ENCODE peak calls at places on chromosomes 11 and 22, in nine cellular contexts. A, I, C, W, U, X, D, N and F are unnamed samples.

GRCh38 chr11:64858467-64859401 is 14.3 kb upstream of the CDC42BPG start:
- DNase-seq in A (no peak), I (no peak), C (no peak), W (no peak), U (no peak), X (no peak), D (peak), N (no peak), F (no peak)

GRCh38 chr11:75313457-75314272 is 37.8 kb downstream of the ARRB1 start:
- DNase-seq in A (no peak), I (peak), C (peak), W (peak), U (peak), X (no peak), D (no peak), N (no peak), F (no peak)

GRCh38 chr22:29917052-29917902 is 34.3 kb downstream of the MTMR3 start:
- DNase-seq in A (no peak), I (no peak), C (peak), W (peak), U (peak), X (no peak), D (no peak), N (no peak), F (no peak)

GRCh38 chr11:59551651-59552521 is 40.5 kb downstream of the OR4D9 start:
- DNase-seq in A (no peak), I (no peak), C (peak), W (peak), U (peak), X (no peak), D (no peak), N (no peak), F (peak)

GRCh38 chr22:25039255-25039654 is 86.7 kb downstream of the KIAA1671 start:
- DNase-seq in A (no peak), I (no peak), C (no peak), W (no peak), U (no peak), X (no peak), D (no peak), N (no peak), F (no peak)

GRCh38 chr22:36398602-36399472 is 11.1 kb upstream of the MYH9 start:
- DNase-seq in A (no peak), I (no peak), C (no peak), W (no peak), U (no peak), X (no peak), D (peak), N (no peak), F (no peak)

GRCh38 chr22:50683086-50683993 is 10.7 kb downstream of the SHANK3 start:
- DNase-seq in A (no peak), I (no peak), C (no peak), W (no peak), U (no peak), X (no peak), D (peak), N (peak), F (no peak)

GRCh38 chr22:30227438-30228228 is 18.9 kb downstream of the LIF start:
- DNase-seq in A (no peak), I (no peak), C (no peak), W (no peak), U (no peak), X (no peak), D (no peak), N (no peak), F (peak)

GRCh38 chr11:12057299-12057980 is 49.0 kb upstream of the DKK3 start:
- DNase-seq in A (no peak), I (no peak), C (no peak), W (no peak), U (no peak), X (no peak), D (peak), N (no peak), F (no peak)

GRCh38 chr11:61963282-61964057 is 4.0 kb downstream of the FTH1 start:
- DNase-seq in A (peak), I (no peak), C (peak), W (no peak), U (peak), X (no peak), D (peak), N (no peak), F (peak)
- TF ChIP-seq POLR2A in A (no peak), I (no peak), C (peak), W (no peak), U (no peak), X (peak), D (no peak), N (peak), F (peak)

GRCh38 chr11:70202898-70203748 is at the start of gene FADD:
- DNase-seq in A (peak), I (peak), C (peak), W (peak), U (peak), X (peak), D (peak), N (peak), F (peak)
- TF ChIP-seq POLR2A in A (no peak), I (peak), C (no peak), W (peak), U (peak), X (peak), D (peak), N (peak), F (peak)

GRCh38 chr11:68040121-68040956 is 1.5 kb downstream of the TCIRG1 start:
- DNase-seq in A (peak), I (peak), C (peak), W (peak), U (peak), X (peak), D (peak), N (peak), F (peak)
- TF ChIP-seq POLR2A in A (no peak), I (peak), C (peak), W (peak), U (peak), X (no peak), D (no peak), N (no peak), F (no peak)

DNA sequence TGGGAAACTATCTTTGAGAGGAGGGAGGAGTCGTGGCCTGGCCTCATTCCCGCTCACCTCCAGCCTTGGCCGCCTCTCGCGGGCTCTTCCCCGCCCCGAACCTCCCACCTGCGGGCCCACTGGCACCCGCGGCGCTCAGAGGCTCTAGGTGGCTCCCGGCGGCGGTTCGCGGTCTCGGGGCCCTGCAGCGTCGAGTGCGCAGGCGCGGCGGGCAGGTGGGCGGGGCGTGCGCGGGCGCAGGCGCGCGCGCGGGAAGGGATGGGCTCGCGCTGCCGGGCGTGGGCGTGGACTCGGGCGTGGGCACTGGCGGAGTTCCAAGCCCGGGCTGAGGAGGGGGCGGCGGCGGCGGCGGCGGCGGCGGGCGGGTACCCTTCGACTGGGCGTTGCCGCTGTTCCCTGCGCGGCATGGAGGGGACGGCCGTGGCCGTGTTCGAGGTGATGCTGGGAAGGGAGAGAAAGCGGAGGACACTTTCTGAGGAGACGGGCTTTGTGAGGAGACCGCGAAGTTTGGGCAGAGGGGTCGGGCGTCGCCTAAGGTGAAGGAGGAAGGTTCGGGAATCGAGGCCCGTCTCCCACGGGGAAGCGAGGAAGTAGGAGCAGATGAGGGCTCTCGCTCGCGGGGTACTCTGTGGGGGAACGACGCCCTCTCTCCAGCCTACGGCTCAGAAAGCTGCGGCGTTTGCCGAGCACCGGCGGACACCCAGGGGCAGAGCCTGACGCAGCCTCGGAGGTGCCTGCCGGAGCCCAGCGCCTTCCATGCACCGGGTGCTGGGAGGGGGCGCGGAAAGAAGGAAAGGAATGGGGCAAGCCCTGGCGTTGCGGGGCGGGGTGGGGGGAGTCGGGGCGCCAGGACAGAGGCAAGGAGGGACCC is 15.7 kb upstream of the SPTBN2 start:
- DNase-seq in A (peak), I (peak), C (peak), W (peak), U (peak), X (peak), D (peak), N (peak), F (peak)
- TF ChIP-seq POLR2A in A (no peak), I (peak), C (peak), W (no peak), U (peak), X (peak), D (peak), N (peak), F (peak)

GRCh38 chr11:128470081-128470480 is 117.3 kb downstream of the ETS1 start:
- DNase-seq in A (no peak), I (no peak), C (no peak), W (no peak), U (no peak), X (no peak), D (no peak), N (no peak), F (no peak)

GRCh38 chr11:128471138-128471661 is 116.2 kb downstream of the ETS1 start:
- DNase-seq in A (no peak), I (no peak), C (no peak), W (peak), U (no peak), X (no peak), D (peak), N (no peak), F (no peak)

GRCh38 chr11:128474036-128474874 is 113.1 kb downstream of the ETS1 start:
- DNase-seq in A (no peak), I (no peak), C (no peak), W (no peak), U (no peak), X (no peak), D (no peak), N (no peak), F (no peak)

GRCh38 chr11:128473631-128474030 is 113.7 kb downstream of the ETS1 start:
- DNase-seq in A (no peak), I (no peak), C (no peak), W (no peak), U (no peak), X (no peak), D (peak), N (no peak), F (no peak)

GRCh38 chr11:128472128-128473110 is 114.9 kb downstream of the ETS1 start:
- DNase-seq in A (no peak), I (no peak), C (peak), W (no peak), U (no peak), X (no peak), D (no peak), N (no peak), F (no peak)
- TF ChIP-seq POLR2A in A (no peak), I (no peak), C (no peak), W (no peak), U (no peak), X (no peak), D (no peak), N (peak), F (no peak)

GRCh38 chr22:21866821-21867527 is 471 bp downstream of the MAPK1 start:
- DNase-seq in A (no peak), I (peak), C (peak), W (peak), U (peak), X (no peak), D (peak), N (no peak), F (peak)

GRCh38 chr22:21868651-21869050 is 1.2 kb upstream of the MAPK1 start:
- DNase-seq in A (no peak), I (no peak), C (no peak), W (no peak), U (no peak), X (no peak), D (no peak), N (no peak), F (no peak)

GRCh38 chr22:21862386-21863242 is 4.8 kb downstream of the MAPK1 start:
- DNase-seq in A (no peak), I (no peak), C (no peak), W (no peak), U (no peak), X (no peak), D (no peak), N (no peak), F (no peak)

GRCh38 chr22:21865041-21865440 is 2.4 kb downstream of the MAPK1 start:
- DNase-seq in A (no peak), I (no peak), C (peak), W (peak), U (peak), X (no peak), D (no peak), N (no peak), F (peak)

DNA sequence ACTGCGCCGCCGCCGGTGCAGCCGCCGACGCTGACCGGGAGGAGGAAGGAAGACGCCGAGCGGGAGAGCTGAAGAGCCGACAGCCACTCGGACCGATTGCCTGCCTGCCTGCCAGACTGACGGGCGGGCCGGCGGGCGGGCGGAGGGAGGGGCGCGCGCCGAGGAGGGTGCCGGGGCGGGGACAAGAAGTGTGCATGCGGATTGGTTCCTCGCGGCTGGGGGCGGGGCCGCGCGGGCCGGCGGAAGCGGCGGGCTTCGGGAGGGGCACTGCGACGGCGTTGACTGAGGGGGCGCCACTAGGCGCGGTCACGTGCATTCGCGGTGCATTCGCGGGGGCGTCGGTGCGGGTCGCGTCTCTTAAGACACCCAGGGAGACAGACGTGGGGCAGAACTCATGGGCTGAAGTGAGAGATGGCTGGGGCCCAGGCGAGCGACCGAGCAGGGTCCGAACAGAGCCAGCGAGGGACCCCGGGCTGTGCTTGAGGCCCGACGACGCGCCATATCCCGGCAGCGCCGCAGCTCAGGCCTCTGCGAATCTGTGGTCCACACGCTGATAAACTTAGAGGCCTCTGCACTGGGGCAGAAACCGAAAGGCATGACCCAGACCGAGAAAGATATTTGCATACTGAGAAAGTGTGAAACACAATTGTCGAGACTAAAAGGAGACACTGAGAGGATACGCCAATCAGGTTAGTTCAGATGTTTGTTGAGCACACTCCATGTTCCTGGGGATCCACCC is at the start of gene MAPK1:
- DNase-seq in A (peak), I (peak), C (peak), W (peak), U (peak), X (peak), D (peak), N (peak), F (peak)
- TF ChIP-seq POLR2A in A (peak), I (peak), C (peak), W (peak), U (peak), X (peak), D (peak), N (peak), F (peak)

DNA sequence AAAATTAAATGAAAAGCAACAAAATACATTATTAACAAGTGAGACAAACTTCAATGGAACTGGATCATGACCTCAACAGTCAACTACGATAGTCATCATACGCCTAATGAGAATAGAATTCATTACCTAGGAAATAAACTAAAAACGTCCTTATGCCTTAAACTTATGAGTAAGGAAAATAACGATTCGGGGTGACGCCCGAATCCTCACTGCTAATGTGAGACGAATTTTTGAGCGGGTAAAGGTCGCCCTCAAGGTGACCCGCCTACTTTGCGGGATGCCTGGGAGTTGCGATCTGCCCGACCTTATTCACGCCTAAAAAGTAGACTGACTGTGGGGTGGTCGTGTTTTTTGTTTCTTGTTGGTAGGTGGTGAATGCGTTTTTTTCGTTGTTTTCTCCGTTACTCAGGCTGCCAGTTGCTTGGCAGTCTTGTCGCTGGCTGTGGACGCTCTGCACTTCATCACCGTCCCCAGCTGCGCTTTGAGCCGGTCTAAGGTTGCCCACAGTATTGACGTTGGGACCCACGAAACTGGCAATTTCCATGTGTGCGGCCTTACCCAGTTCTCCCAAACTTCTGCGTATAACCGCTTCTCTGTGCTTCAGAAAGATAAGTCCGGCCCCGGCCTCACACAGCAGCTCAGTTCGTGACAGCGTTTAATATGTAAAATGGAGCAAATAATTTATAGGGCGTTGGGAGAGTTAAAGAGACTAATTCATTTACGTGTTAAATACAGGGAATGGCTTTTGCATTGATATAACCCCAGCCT is 593 bp upstream of the POLDIP3 start:
- DNase-seq in A (peak), I (peak), C (peak), W (peak), U (peak), X (peak), D (peak), N (peak), F (peak)
- TF ChIP-seq POLR2A in A (peak), I (peak), C (peak), W (peak), U (peak), X (peak), D (peak), N (peak), F (peak)

DNA sequence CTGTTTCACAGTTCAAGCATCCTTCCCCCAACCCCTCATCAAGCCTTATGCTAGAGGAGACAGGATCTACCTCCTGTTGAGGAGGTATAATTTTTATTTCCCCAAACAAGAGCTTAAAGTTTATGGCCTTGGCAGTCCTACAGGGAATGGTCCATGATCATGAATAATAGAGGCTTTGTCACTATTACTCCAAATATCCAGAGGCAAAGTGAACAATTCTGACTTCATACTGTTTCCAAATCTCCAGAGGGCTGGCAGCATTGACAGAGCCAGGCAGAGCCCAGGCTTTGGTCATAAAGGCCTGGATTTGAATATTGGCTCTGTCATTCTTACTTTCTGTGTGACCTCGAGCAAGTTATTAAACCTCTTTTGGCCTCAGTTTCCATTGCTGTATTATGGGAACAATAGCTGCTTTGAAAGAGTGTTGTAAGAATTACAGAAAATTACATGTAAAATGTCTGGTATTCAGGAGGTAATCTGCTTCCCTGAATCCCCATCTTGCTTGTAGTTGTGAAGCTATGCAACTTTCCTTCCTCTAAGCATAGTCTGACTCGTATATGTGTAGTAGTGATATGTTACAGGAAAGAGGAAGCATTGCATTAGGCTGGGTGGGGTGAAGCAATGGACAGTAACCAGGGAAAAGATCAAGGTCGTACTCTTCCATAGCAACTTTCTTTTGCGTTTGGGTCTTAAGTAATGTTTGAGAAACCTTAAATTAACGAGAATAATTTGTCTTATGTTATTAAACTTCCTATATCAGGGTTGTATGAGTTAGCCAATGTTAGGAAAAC is 88.8 kb downstream of the CD44 start:
- DNase-seq in A (no peak), I (no peak), C (no peak), W (no peak), U (no peak), X (no peak), D (no peak), N (no peak), F (peak)
- TF ChIP-seq POLR2A in A (no peak), I (no peak), C (no peak), W (no peak), U (no peak), X (no peak), D (no peak), N (no peak), F (no peak)